ENCODE peak calls at places on chromosomes 6 and 20, in seven cellular contexts. K is AG09309, A is adrenal gland, B is nephron progenitor cell, L is H7, T is D341Med, I is type B pancreatic cell. X is an unnamed sample.

GRCh38 chr20:46558511-46558959 is 8.1 kb upstream of the OCSTAMP start:
- DNase-seq in T (no peak), A (no peak), B (no peak), L (no peak), I (no peak), K (peak), X (peak)

GRCh38 chr20:61599061-61599930 is 347.2 kb downstream of the CDH4 start:
- DNase-seq in L (peak), T (no peak), B (peak), K (no peak), I (no peak), A (no peak), X (no peak)

GRCh38 chr6:43627008-43627825 is 1.8 kb downstream of the GTPBP2 start:
- DNase-seq in L (no peak), T (no peak), K (peak), B (no peak), A (peak), I (no peak), X (peak)

GRCh38 chr6:156395276-156395675 is 381.9 kb upstream of the ARID1B start:
- DNase-seq in A (no peak), L (no peak), K (no peak), T (no peak), I (no peak), B (no peak), X (no peak)

GRCh38 chr6:108751851-108752732 is 96.1 kb upstream of the ARMC2 start:
- DNase-seq in A (peak), T (no peak), I (no peak), B (no peak), L (no peak), K (no peak), X (no peak)

GRCh38 chr20:15674253-15675145 is 898.7 kb downstream of the KIF16B start:
- DNase-seq in K (no peak), T (no peak), A (no peak), I (no peak), B (no peak), L (no peak), X (no peak)

GRCh38 chr20:45337367-45338120 is 10.7 kb downstream of the SDC4 start:
- DNase-seq in B (no peak), T (no peak), K (peak), L (no peak), I (no peak), A (peak), X (peak)

GRCh38 chr20:23152308-23152892 is 66.3 kb upstream of the CD93 start:
- DNase-seq in L (no peak), T (no peak), B (no peak), A (peak), K (peak), I (no peak), X (peak)

GRCh38 chr20:43662943-43663655 is 3.8 kb upstream of the MYBL2 start:
- DNase-seq in B (no peak), I (no peak), L (no peak), K (no peak), T (no peak), A (no peak), X (no peak)

GRCh38 chr6:2940010-2940850 is 31.1 kb downstream of the SERPINB6 start:
- DNase-seq in I (no peak), A (no peak), T (no peak), B (no peak), K (no peak), L (peak), X (no peak)

GRCh38 chr6:29813066-29813465 is 14.6 kb upstream of the HLA-G start:
- DNase-seq in L (no peak), B (no peak), K (no peak), T (no peak), I (no peak), A (no peak), X (no peak)

GRCh38 chr6:141265748-141266647 is 866.7 kb upstream of the GJE1 start:
- DNase-seq in A (no peak), L (no peak), K (no peak), B (no peak), T (no peak), I (no peak), X (no peak)

GRCh38 chr20:3248993-3249347 is 10.0 kb upstream of the SLC4A11 start:
- DNase-seq in B (no peak), A (no peak), I (no peak), L (peak), T (no peak), K (no peak), X (no peak)

GRCh38 chr20:5658897-5659296 is 91.3 kb upstream of the SHLD1 start:
- DNase-seq in B (no peak), L (no peak), T (no peak), K (no peak), A (peak), I (no peak), X (no peak)

GRCh38 chr6:116309001-116309400 is 29.3 kb upstream of the TSPYL1 start:
- DNase-seq in L (no peak), I (no peak), B (no peak), T (no peak), K (no peak), A (no peak), X (no peak)

GRCh38 chr6:110328231-110328630 is 29.9 kb downstream of the METTL24 start:
- DNase-seq in K (peak), I (no peak), L (no peak), T (no peak), A (no peak), B (no peak), X (no peak)

GRCh38 chr6:134714679-134715078 is 235.2 kb downstream of the ALDH8A1 start:
- DNase-seq in A (no peak), I (no peak), B (no peak), K (no peak), T (no peak), L (no peak), X (no peak)

GRCh38 chr6:116801971-116802370 is 26.9 kb downstream of the GPRC6A start:
- DNase-seq in T (no peak), B (no peak), I (no peak), K (no peak), L (no peak), A (no peak), X (no peak)

GRCh38 chr20:17762243-17762872 is 62.6 kb downstream of the BANF2 start:
- DNase-seq in I (no peak), A (no peak), L (no peak), B (no peak), K (no peak), T (no peak), X (no peak)

GRCh38 chr20:7758436-7758835 is 181.8 kb downstream of the HAO1 start:
- DNase-seq in B (no peak), A (no peak), T (no peak), L (no peak), K (no peak), I (no peak), X (no peak)

GRCh38 chr6:118495639-118496296 is 52.3 kb upstream of the PLN start:
- DNase-seq in B (no peak), L (no peak), I (no peak), T (no peak), K (no peak), A (no peak), X (no peak)

GRCh38 chr6:135212935-135213334 is 31.8 kb downstream of the MYB start:
- DNase-seq in A (no peak), K (peak), T (no peak), I (no peak), L (no peak), B (no peak), X (no peak)

GRCh38 chr6:84772428-84773132 is 8.2 kb upstream of the TBX18 start:
- DNase-seq in L (peak), K (no peak), I (no peak), T (no peak), A (no peak), B (peak), X (no peak)

GRCh38 chr6:16762547-16763477 is 1.6 kb upstream of the ATXN1 start:
- DNase-seq in I (no peak), T (peak), L (peak), A (peak), K (peak), B (peak), X (no peak)

GRCh38 chr6:157456524-157456829 is 75.5 kb downstream of the ZDHHC14 start:
- DNase-seq in L (no peak), K (no peak), I (no peak), A (no peak), T (no peak), B (no peak), X (no peak)